ENCODE peak calls at places on chromosomes 12 and 14, in eight cellular contexts. T is Peyer's patch, I is GM23338, H is stomach, O is pancreas, Z is fibroblast of lung, P is heart left ventricle, B is suprapubic skin. C is an unnamed sample. For H3K27me3 and H3K36me3, the result is how much of the 10 kb centered on the place peaks cover.

GRCh38 chr14:103846569-103847438 is 571 bp downstream of the PPP1R13B start:
- DNase-seq in H (peak), T (peak), O (peak), I (peak), P (peak), B (peak), Z (no peak), C (peak)

GRCh38 chr14:71714225-71714624 is 218.0 kb upstream of the RGS6 start:
- DNase-seq in I (no peak), Z (peak), P (no peak), O (no peak), H (no peak), T (no peak), B (no peak), C (no peak)

GRCh38 chr12:122473543-122474323 is 27.0 kb downstream of the ZCCHC8 start:
- DNase-seq in O (no peak), T (no peak), I (no peak), B (no peak), P (no peak), Z (peak), H (peak), C (peak)

GRCh38 chr14:99660006-99660566 is 15.2 kb downstream of the HHIPL1 start:
- DNase-seq in H (no peak), O (no peak), T (no peak), I (peak), Z (no peak), P (no peak), B (no peak), C (no peak)

GRCh38 chr14:53109688-53110041 is 43.5 kb downstream of the DDHD1 start:
- DNase-seq in P (no peak), I (no peak), Z (no peak), B (no peak), O (no peak), T (no peak), H (no peak), C (no peak)

GRCh38 chr12:93938317-93938716 is 210.1 kb upstream of the PLXNC1 start:
- DNase-seq in I (no peak), Z (no peak), B (no peak), P (no peak), T (no peak), O (no peak), H (no peak), C (no peak)

GRCh38 chr12:89960607-89961394 is 252.2 kb upstream of the ATP2B1 start:
- DNase-seq in T (no peak), P (no peak), I (no peak), Z (peak), B (no peak), H (no peak), O (no peak), C (no peak)

GRCh38 chr14:82724296-82724695 is 1190.6 kb upstream of the SEL1L start:
- DNase-seq in Z (peak), I (no peak), T (no peak), B (no peak), P (no peak), O (no peak), H (no peak), C (no peak)

GRCh38 chr12:52837341-52837741 is 3.2 kb upstream of the KRT79 start:
- DNase-seq in O (no peak), B (no peak), Z (peak), I (no peak), P (no peak), H (no peak), T (no peak), C (no peak)

GRCh38 chr12:115132145-115132544 is 448.2 kb upstream of the TBX3 start:
- DNase-seq in I (no peak), H (no peak), P (no peak), B (no peak), T (no peak), Z (no peak), O (no peak), C (no peak)

GRCh38 chr12:32084017-32084688 is 22.5 kb upstream of the BICD1 start:
- DNase-seq in T (no peak), P (no peak), B (no peak), Z (no peak), I (no peak), O (no peak), H (no peak), C (no peak)

DNA sequence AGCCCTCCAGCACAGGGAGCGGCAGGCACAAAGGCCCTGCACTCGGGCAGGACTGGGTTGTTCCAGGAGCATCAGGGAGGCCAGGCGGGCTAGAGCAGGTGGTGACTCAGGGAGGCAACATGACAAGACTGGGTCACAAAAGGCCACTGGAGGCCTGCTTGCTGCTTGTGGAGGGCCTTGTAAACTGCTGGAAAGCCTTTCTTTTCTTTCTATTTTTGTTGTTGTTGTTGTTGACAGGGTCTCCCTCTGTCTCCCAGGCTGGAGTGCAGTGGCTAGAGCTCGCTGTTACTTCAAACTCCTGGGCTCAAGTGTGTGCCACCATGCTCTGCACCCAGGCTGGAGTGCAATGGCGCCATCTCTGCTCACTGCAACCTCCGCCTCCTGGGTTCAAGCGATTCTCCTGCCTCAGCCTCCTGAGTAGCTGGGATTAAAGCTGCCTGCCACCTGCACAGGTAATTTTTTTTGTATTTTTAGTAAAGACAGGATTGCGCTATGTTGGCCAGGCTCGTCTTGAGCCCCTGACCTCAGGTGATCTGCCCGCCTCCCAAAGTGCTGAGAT is 11.8 kb upstream of the RCOR1 start:
- DNase-seq in Z (no peak), T (no peak), I (no peak), O (no peak), P (no peak), B (no peak), H (no peak), C (no peak)
- H3K27ac ChIP-seq in Z (no peak), T (no peak), I (no peak), O (no peak), P (no peak), B (no peak), H (no peak), C (no peak)

GRCh38 chr12:100375023-100375737 is 18.3 kb downstream of the SLC17A8 start:
- DNase-seq in O (peak), I (peak), Z (peak), B (no peak), H (peak), T (peak), P (peak), C (no peak)
- H3K27me3 ChIP-seq in O (under half), I (under half), Z (under half), B (under half), H (under half), T (under half), P (under half), C (under half)

GRCh38 chr12:57230381-57231155 is 1.1 kb downstream of the SHMT2 start:
- DNase-seq in P (no peak), B (no peak), T (no peak), O (no peak), I (no peak), H (no peak), Z (peak), C (no peak)
- H3K36me3 ChIP-seq in P (under half), B (under half), T (under half), O (under half), I (under half), H (under half), Z (under half), C (under half)

GRCh38 chr12:109266106-109266879 is 42.8 kb downstream of the FOXN4 start:
- DNase-seq in T (no peak), O (no peak), P (no peak), B (no peak), I (no peak), H (no peak), Z (no peak), C (no peak)
- H3K27ac ChIP-seq in T (no peak), O (no peak), P (no peak), B (peak), I (no peak), H (no peak), Z (no peak), C (no peak)

GRCh38 chr12:108260969-108261368 is 78.1 kb downstream of the CMKLR1 start:
- DNase-seq in I (no peak), Z (no peak), O (no peak), T (no peak), H (no peak), B (no peak), P (no peak), C (no peak)
- H3K27me3 ChIP-seq in I (under half), Z (under half), O (under half), T (under half), H (under half), B (under half), P (under half), C (under half)

GRCh38 chr14:73149753-73150152 is 13.4 kb downstream of the PSEN1 start:
- DNase-seq in P (no peak), O (no peak), H (no peak), Z (peak), T (no peak), I (no peak), B (no peak), C (no peak)
- H3K36me3 ChIP-seq in P (half or more), O (under half), H (half or more), Z (under half), T (half or more), I (under half), B (half or more), C (under half)

DNA sequence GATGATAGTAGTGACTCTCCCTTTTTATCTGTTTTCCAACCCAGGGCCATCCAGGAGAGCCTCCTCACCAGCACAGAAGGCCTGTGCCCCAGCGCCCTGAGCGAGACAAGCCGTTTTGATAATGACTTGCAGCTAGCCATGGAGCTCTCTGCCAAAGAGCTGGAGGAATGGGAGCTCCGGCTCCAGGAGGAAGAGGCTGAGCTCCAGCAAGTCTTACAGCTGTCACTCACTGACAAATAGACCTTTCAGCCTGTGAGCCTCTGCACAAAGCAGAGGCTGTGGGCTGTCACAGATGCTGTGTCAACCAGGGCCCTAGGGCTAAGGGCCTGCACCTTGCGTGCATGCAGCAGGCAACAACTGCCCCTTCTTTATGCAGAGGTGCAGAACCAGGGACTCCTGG is 11.0 kb downstream of the C12orf76 start:
- DNase-seq in H (no peak), I (no peak), B (no peak), Z (no peak), T (no peak), O (no peak), P (no peak), C (no peak)
- H3K27ac ChIP-seq in H (no peak), I (no peak), B (no peak), Z (peak), T (no peak), O (no peak), P (peak), C (no peak)